ENCODE peak calls at places on chromosome 4, in five cellular contexts. B is CD8-positive, alpha-beta T cell; S is anterior cingulate cortex; O is fibroblast of mammary gland; I is AG08395. P is an unnamed sample.

GRCh38 chr4:2714918-2715317 is 41.2 kb downstream of the TNIP2 start:
- DNase-seq in I (no peak), O (no peak), B (no peak), S (no peak), P (peak)

GRCh38 chr4:133270021-133270570 is 121.0 kb downstream of the PCDH10 start:
- DNase-seq in I (no peak), S (no peak), O (no peak), B (no peak), P (peak)

GRCh38 chr4:5878359-5878758 is 14.5 kb downstream of the CRMP1 start:
- DNase-seq in O (no peak), B (no peak), I (no peak), S (no peak), P (no peak)

GRCh38 chr4:22190855-22191254 is 242.3 kb upstream of the KCNIP4 start:
- DNase-seq in O (peak), I (peak), S (no peak), B (no peak), P (peak)

GRCh38 chr4:845836-846251 is 19.9 kb upstream of the CPLX1 start:
- DNase-seq in S (no peak), I (peak), O (peak), B (no peak), P (peak)

GRCh38 chr4:61556277-61556676 is 356.2 kb downstream of the ADGRL3 start:
- DNase-seq in S (no peak), O (no peak), I (no peak), B (no peak), P (peak)

GRCh38 chr4:161680146-161680545 is 483.7 kb downstream of the FSTL5 start:
- DNase-seq in O (no peak), S (no peak), B (no peak), I (no peak), P (no peak)

GRCh38 chr4:947491-947971 is 15.3 kb downstream of the TMEM175 start:
- DNase-seq in B (no peak), O (no peak), I (no peak), S (no peak), P (no peak)

GRCh38 chr4:184259081-184259480 is 41.4 kb upstream of the ENPP6 start:
- DNase-seq in S (no peak), O (no peak), B (peak), I (no peak), P (no peak)

GRCh38 chr4:86054676-86055075 is 305.2 kb downstream of the MAPK10 start:
- DNase-seq in S (no peak), B (no peak), O (no peak), I (peak), P (no peak)

GRCh38 chr4:14787894-14788293 is 214.4 kb upstream of the CPEB2 start:
- DNase-seq in O (peak), B (no peak), I (no peak), S (no peak), P (peak)

GRCh38 chr4:48190839-48191238 is 56.8 kb upstream of the TXK start:
- DNase-seq in S (no peak), O (no peak), I (no peak), B (no peak), P (no peak)

GRCh38 chr4:28788929-28789490 is 1928.4 kb downstream of the STIM2 start:
- DNase-seq in S (no peak), O (no peak), B (no peak), I (no peak), P (no peak)

GRCh38 chr4:173536808-173537429 is 6.9 kb upstream of the HAND2 start:
- DNase-seq in I (no peak), O (no peak), B (no peak), S (no peak), P (peak)

GRCh38 chr4:26052663-26053534 is 138.9 kb downstream of the SMIM20 start:
- DNase-seq in O (no peak), I (no peak), B (no peak), S (no peak), P (no peak)

P was measured in amniotic epithelial cell.